ENCODE peak calls at places on chromosomes 7 and 10, in five cellular contexts. W, O, L, G and C are unnamed samples.

GRCh38 chr7:5423272-5423843 is at the start of gene TNRC18:
- DNase-seq in W (peak), O (no peak), L (no peak), G (no peak), C (no peak)

GRCh38 chr7:155483868-155484325 is 26.0 kb downstream of the EN2 start:
- DNase-seq in W (no peak), O (no peak), L (no peak), G (no peak), C (peak)

GRCh38 chr10:86969421-86970041 is 1.2 kb downstream of the ADIRF start:
- DNase-seq in W (no peak), O (no peak), L (no peak), G (no peak), C (no peak)

GRCh38 chr7:26439502-26440252 is 148.0 kb downstream of the SNX10 start:
- DNase-seq in W (no peak), O (no peak), L (no peak), G (no peak), C (no peak)

GRCh38 chr10:100209303-100209702 is 20.1 kb downstream of the CHUK start:
- DNase-seq in W (no peak), O (peak), L (peak), G (no peak), C (no peak)

GRCh38 chr7:145106001-145106400 is 270.1 kb upstream of the TPK1 start:
- DNase-seq in W (no peak), O (no peak), L (no peak), G (no peak), C (no peak)

GRCh38 chr7:102978280-102978679 is 65.5 kb downstream of the LRRC17 start:
- DNase-seq in W (no peak), O (peak), L (peak), G (no peak), C (no peak)

GRCh38 chr7:80879849-80880248 is 39.0 kb downstream of the SEMA3C start:
- DNase-seq in W (no peak), O (peak), L (peak), G (no peak), C (no peak)

GRCh38 chr10:61721431-61721830 is 58.7 kb downstream of the CABCOCO1 start:
- DNase-seq in W (no peak), O (no peak), L (no peak), G (no peak), C (no peak)

GRCh38 chr7:76281006-76281705 is 21.3 kb upstream of the HSPB1 start:
- DNase-seq in W (no peak), O (no peak), L (no peak), G (no peak), C (no peak)

GRCh38 chr10:4541292-4541691 is 284.7 kb upstream of the AKR1E2 start:
- DNase-seq in W (no peak), O (peak), L (peak), G (no peak), C (no peak)